ENCODE peak calls at places on chromosomes 4 and X, in four cellular contexts. T is endodermal cell; U is effector CD8-positive, alpha-beta T cell; Y is EH. N is an unnamed sample.

GRCh38 chr4:47373174-47373573 is 90.3 kb downstream of the COMMD8 start:
- DNase-seq in Y (no peak), U (no peak), T (no peak), N (no peak)

GRCh38 chrX:6813836-6814370 is 279.0 kb upstream of the VCX3A start:
- DNase-seq in Y (no peak), U (no peak), T (peak), N (no peak)

GRCh38 chrX:154096140-154097002 is 1.1 kb downstream of the MECP2 start:
- DNase-seq in Y (peak), T (no peak), U (peak), N (peak)

GRCh38 chr4:142778908-142779307 is 67.2 kb downstream of the INPP4B start:
- DNase-seq in Y (no peak), T (no peak), U (no peak), N (no peak)

GRCh38 chrX:153776611-153777045 is 4.2 kb upstream of the SRPK3 start:
- DNase-seq in Y (no peak), T (no peak), U (no peak), N (no peak)

GRCh38 chr4:100988876-100989275 is 358.4 kb downstream of the PPP3CA start:
- DNase-seq in Y (peak), T (no peak), U (no peak), N (no peak)

GRCh38 chrX:115533485-115533884 is 27.5 kb upstream of the PLS3 start:
- DNase-seq in T (no peak), U (no peak), Y (peak), N (no peak)

GRCh38 chr4:76601791-76602190 is 166.8 kb downstream of the SHROOM3 start:
- DNase-seq in U (no peak), Y (peak), T (no peak), N (no peak)

GRCh38 chr4:26885912-26886274 is 25.3 kb downstream of the STIM2 start:
- DNase-seq in U (peak), T (no peak), Y (no peak), N (no peak)

GRCh38 chr4:116925900-116926457 is 159.4 kb downstream of the TRAM1L1 start:
- DNase-seq in T (peak), U (no peak), Y (no peak), N (peak)

GRCh38 chr4:184110452-184110851 is 107.2 kb downstream of the ENPP6 start:
- DNase-seq in U (no peak), Y (no peak), T (no peak), N (no peak)

GRCh38 chr4:61162116-61162515 is 38.0 kb upstream of the ADGRL3 start:
- DNase-seq in T (no peak), U (no peak), Y (no peak), N (no peak)

GRCh38 chr4:111475001-111475400 is 670.3 kb upstream of the FAM241A start:
- DNase-seq in T (peak), U (no peak), Y (peak), N (no peak)

GRCh38 chrX:102959471-102959870 is 22.4 kb downstream of the RAB40AL start:
- DNase-seq in T (no peak), U (no peak), Y (peak), N (no peak)

GRCh38 chrX:95885074-95885473 is 799.6 kb upstream of the DIAPH2 start:
- DNase-seq in T (no peak), U (no peak), Y (no peak), N (no peak)

GRCh38 chr4:157128395-157128794 is 52.4 kb downstream of the GLRB start:
- DNase-seq in Y (peak), U (no peak), T (no peak), N (no peak)

GRCh38 chrX:13398073-13398823 is 78.4 kb upstream of the ATXN3L start:
- DNase-seq in U (no peak), T (peak), Y (peak), N (no peak)

GRCh38 chrX:145068450-145068849 is 178.9 kb upstream of the SPANXN1 start:
- DNase-seq in U (no peak), T (no peak), Y (no peak), N (no peak)

GRCh38 chrX:14354541-14354940 is 174.8 kb upstream of the GLRA2 start:
- DNase-seq in Y (peak), U (no peak), T (no peak), N (no peak)

GRCh38 chr4:15238720-15239119 is 189.1 kb upstream of the C1QTNF7 start:
- DNase-seq in U (no peak), T (peak), Y (peak), N (peak)

N was measured in erythroblast.